ENCODE peak calls at places on chromosomes 6 and 20, in nine cellular contexts. Q is esophagus mucosa; Y is psoas muscle; M is naive B cell; D is Right ventricle myocardium inferior; N is GM23338; C is stimulated activated naive CD8-positive, alpha-beta T cell treated with anti-CD3 and anti-CD28 coated beads, Interleukin-15, amount 100 ng/mL, for 72 hours; O is activated CD8-positive, alpha-beta T cell treated with anti-CD3 and anti-CD28 coated beads, Interleukin-2, amount 10 ng/mL, durations not matched to agents 7 days and 5 days; S is left lung. B is an unnamed sample.

GRCh38 chr6:21664263-21665081 is 70.9 kb downstream of the SOX4 start:
- ATAC-seq in N (peak), Y (peak), Q (peak), D (peak), O (no peak), C (peak), S (peak), M (peak), B (no peak)

GRCh38 chr20:20643925-20644324 is 68.5 kb downstream of the RALGAPA2 start:
- ATAC-seq in D (no peak), Q (no peak), S (no peak), N (no peak), Y (no peak), O (no peak), C (no peak), M (no peak), B (no peak)

GRCh38 chr6:153595903-153596302 is 443.1 kb upstream of the OPRM1 start:
- ATAC-seq in Y (no peak), C (peak), M (no peak), S (peak), D (no peak), N (no peak), O (no peak), Q (peak), B (no peak)

GRCh38 chr6:90290991-90291390 is 5.7 kb downstream of the BACH2 start:
- ATAC-seq in D (no peak), M (no peak), N (no peak), C (no peak), O (no peak), S (no peak), Q (no peak), Y (no peak), B (no peak)

GRCh38 chr6:68038815-68039408 is 596.2 kb upstream of the ADGRB3 start:
- ATAC-seq in D (no peak), O (no peak), Y (no peak), S (no peak), C (no peak), N (peak), M (no peak), Q (no peak), B (no peak)

GRCh38 chr6:120965814-120966213 is 368.5 kb downstream of the TBC1D32 start:
- ATAC-seq in Q (peak), O (no peak), N (no peak), Y (no peak), S (no peak), C (no peak), M (no peak), D (no peak), B (peak)

GRCh38 chr6:170277893-170278742 is 12.8 kb downstream of the DLL1 start:
- ATAC-seq in Q (no peak), O (peak), Y (no peak), C (no peak), D (no peak), S (no peak), N (peak), M (no peak), B (no peak)

GRCh38 chr20:2539341-2539740 is 3.0 kb downstream of the TMC2 start:
- ATAC-seq in D (no peak), N (no peak), Q (no peak), M (no peak), S (no peak), O (no peak), C (no peak), Y (no peak), B (no peak)

GRCh38 chr20:53935353-53936084 is 134.9 kb downstream of the BCAS1 start:
- ATAC-seq in Q (no peak), O (peak), Y (no peak), N (no peak), D (no peak), M (peak), C (no peak), S (no peak), B (no peak)

GRCh38 chr20:36587388-36588136 is 14.2 kb downstream of the TGIF2 start:
- ATAC-seq in C (peak), O (no peak), Q (no peak), D (no peak), M (peak), Y (no peak), N (no peak), S (no peak), B (peak)

GRCh38 chr20:19129976-19130612 is 82.3 kb upstream of the SLC24A3 start:
- ATAC-seq in D (no peak), M (no peak), N (no peak), S (peak), C (no peak), Y (no peak), Q (no peak), O (no peak), B (no peak)

GRCh38 chr20:36543187-36544133 is 2.1 kb downstream of the MYL9 start:
- ATAC-seq in Q (no peak), D (peak), S (no peak), Y (peak), M (no peak), O (no peak), N (no peak), C (no peak), B (no peak)

GRCh38 chr20:30610044-30610693 is 647.3 kb upstream of the DEFB115 start:
- ATAC-seq in Y (no peak), N (no peak), Q (no peak), S (no peak), C (no peak), D (no peak), M (no peak), O (no peak), B (no peak)

GRCh38 chr20:23874747-23875146 is 4.8 kb downstream of the CST5 start:
- ATAC-seq in D (no peak), Y (no peak), C (no peak), Q (no peak), N (no peak), O (no peak), S (no peak), M (no peak), B (peak)

GRCh38 chr6:40486576-40486975 is 100.6 kb downstream of the LRFN2 start:
- ATAC-seq in S (no peak), N (no peak), Q (no peak), C (no peak), M (no peak), Y (no peak), D (no peak), O (no peak), B (no peak)